ENCODE peak calls at places on chromosomes 4 and X, in six cellular contexts. P is IMR-90, O is transverse colon, Y is psoas muscle, G is SJCRH30, N is esophagus muscularis mucosa. Z is an unnamed sample. For H3K4me1 and H3K36me3, the result is how much of the 10 kb centered on the place peaks cover.

GRCh38 chrX:50814701-50815476 is 895 bp upstream of the SHROOM4 start:
- DNase-seq in G (no peak), N (no peak), Y (peak), P (peak), O (no peak), Z (no peak)

GRCh38 chr4:176781739-176782100 is 11.0 kb downstream of the VEGFC start:
- DNase-seq in P (no peak), O (no peak), G (no peak), Y (no peak), N (no peak), Z (no peak)

GRCh38 chrX:10972731-10973130 is 138.4 kb upstream of the HCCS start:
- DNase-seq in N (no peak), O (no peak), G (no peak), Y (no peak), P (peak), Z (no peak)

GRCh38 chrX:102765217-102765616 is 44.7 kb downstream of the GPRASP3 start:
- DNase-seq in G (no peak), P (peak), N (no peak), Y (peak), O (no peak), Z (no peak)

GRCh38 chr4:167873536-167873935 is 218.8 kb upstream of the ANXA10 start:
- DNase-seq in N (no peak), P (no peak), Y (no peak), G (no peak), O (no peak), Z (no peak)

GRCh38 chr4:4402966-4403365 is 16.1 kb downstream of the NSG1 start:
- DNase-seq in G (no peak), P (peak), N (no peak), O (no peak), Y (no peak), Z (no peak)

GRCh38 chr4:139223682-139224317 is 46.8 kb upstream of the ELF2 start:
- DNase-seq in Y (peak), O (no peak), N (no peak), G (peak), P (peak), Z (peak)

GRCh38 chr4:144820115-144820514 is 174.2 kb downstream of the HHIP start:
- DNase-seq in P (peak), N (no peak), Y (no peak), O (no peak), G (no peak), Z (no peak)

GRCh38 chrX:109911046-109911445 is 91.9 kb upstream of the TMEM164 start:
- DNase-seq in P (no peak), Y (no peak), N (no peak), O (no peak), G (peak), Z (peak)

GRCh38 chr4:10589308-10589707 is 95.3 kb downstream of the CLNK start:
- DNase-seq in N (no peak), P (no peak), Y (no peak), O (no peak), G (no peak), Z (no peak)

GRCh38 chr4:10590896-10591295 is 93.7 kb downstream of the CLNK start:
- DNase-seq in Y (no peak), G (no peak), N (no peak), O (no peak), P (peak), Z (no peak)

GRCh38 chr4:10587697-10588096 is 96.9 kb downstream of the CLNK start:
- DNase-seq in P (no peak), Y (no peak), N (no peak), O (no peak), G (peak), Z (no peak)

GRCh38 chr4:10587296-10587695 is 97.3 kb downstream of the CLNK start:
- DNase-seq in O (no peak), Y (no peak), N (no peak), P (no peak), G (no peak), Z (no peak)

DNA sequence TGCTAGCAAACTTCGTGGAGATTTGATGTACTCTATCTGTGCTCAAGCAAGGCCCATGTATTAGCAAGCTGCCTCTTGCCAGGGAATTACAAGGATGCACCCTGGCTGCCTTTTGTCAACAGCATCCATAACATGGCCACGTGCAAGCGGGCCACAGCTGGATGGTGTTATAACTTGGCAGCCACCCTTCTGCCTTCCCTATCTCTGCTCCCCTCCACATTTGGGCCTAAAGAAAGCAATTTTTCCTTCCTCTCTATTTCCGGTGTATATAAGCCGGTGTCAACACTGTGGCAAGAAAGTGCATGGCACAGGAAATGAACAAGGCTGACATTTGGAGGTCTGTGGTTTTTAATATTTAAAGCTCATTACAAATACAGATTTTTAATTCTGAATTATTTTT is 94.8 kb downstream of the CLNK start:
- DNase-seq in P (peak), N (no peak), O (no peak), Y (no peak), G (no peak), Z (no peak)
- H3K4me1 ChIP-seq in P (under half), N (under half), O (under half), Y (under half), G (under half), Z (under half)

GRCh38 chrX:107674480-107675364 is 46.4 kb downstream of the PRPS1 start:
- DNase-seq in O (peak), N (peak), P (no peak), G (no peak), Y (peak), Z (peak)
- H3K4me3 ChIP-seq in O (no peak), N (peak), P (no peak), G (no peak), Y (no peak), Z (no peak)

DNA sequence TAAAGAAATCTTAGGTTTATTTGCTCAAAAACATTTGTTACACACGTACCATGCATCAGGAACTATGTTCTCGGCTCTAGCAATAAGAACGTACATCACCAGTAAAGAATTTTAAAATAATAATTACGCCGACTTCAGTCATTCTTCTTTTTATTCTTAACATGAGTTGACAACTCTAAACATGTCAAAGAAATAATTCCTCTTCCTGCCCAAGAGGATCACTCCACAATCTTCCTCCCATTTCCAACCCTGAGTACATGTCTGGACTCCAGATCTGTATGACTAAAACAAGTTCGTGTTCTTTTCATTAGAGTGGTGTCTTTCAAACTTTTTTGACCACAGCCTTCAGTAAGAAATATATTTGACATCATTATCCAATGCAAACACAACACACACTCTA is 201.6 kb upstream of the GRIA3 start:
- DNase-seq in O (no peak), Y (no peak), P (no peak), N (no peak), G (no peak), Z (no peak)
- H3K36me3 ChIP-seq in O (under half), Y (under half), P (under half), N (under half), G (under half), Z (under half)

GRCh38 chr4:39022241-39022640 is 10.0 kb downstream of the TMEM156 start:
- DNase-seq in G (no peak), O (no peak), N (no peak), P (no peak), Y (no peak), Z (no peak)
- H3K4me1 ChIP-seq in G (under half), O (under half), N (under half), P (under half), Y (under half), Z (under half)

GRCh38 chrX:126551725-126552312 is 795 bp downstream of the DCAF12L1 start:
- DNase-seq in Y (no peak), G (no peak), P (no peak), O (no peak), N (no peak), Z (no peak)
- H3K4me3 ChIP-seq in Y (no peak), G (no peak), P (no peak), O (no peak), N (peak), Z (no peak)

GRCh38 chr4:87444741-87445140 is 22.4 kb downstream of the NUDT9 start:
- DNase-seq in Y (no peak), P (no peak), N (no peak), O (no peak), G (no peak), Z (no peak)

GRCh38 chr4:87445964-87446363 is 23.6 kb downstream of the NUDT9 start:
- DNase-seq in G (no peak), P (no peak), O (no peak), N (no peak), Y (no peak), Z (no peak)

DNA sequence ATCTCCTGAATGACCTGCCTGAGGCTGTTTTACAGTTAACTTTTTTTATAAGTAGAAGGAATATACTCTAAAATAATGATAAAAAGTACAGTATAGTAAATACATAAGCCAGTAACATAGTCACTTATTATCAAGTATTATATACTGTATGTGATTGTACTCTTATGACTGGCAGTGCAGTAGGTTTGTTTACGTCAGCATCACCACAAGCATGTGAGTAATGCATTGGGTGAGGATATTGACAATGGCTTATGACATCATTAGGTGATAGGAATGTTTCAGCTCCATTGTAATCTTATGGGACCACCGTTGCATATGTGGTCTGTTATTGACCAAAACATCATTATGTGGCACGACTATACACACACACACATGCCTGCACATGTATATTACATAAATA is 20.5 kb downstream of the NUDT9 start:
- DNase-seq in N (no peak), O (no peak), P (peak), G (no peak), Y (no peak), Z (no peak)
- H3K36me3 ChIP-seq in N (half or more), O (under half), P (under half), G (under half), Y (half or more), Z (under half)

GRCh38 chr4:147791341-147791740 is 59.5 kb downstream of the ARHGAP10 start:
- DNase-seq in O (no peak), P (no peak), Y (no peak), G (no peak), N (no peak), Z (no peak)
- H3K4me1 ChIP-seq in O (under half), P (under half), Y (half or more), G (under half), N (half or more), Z (under half)

GRCh38 chrX:125205084-125205917 is 114.4 kb upstream of the TEX13C start:
- DNase-seq in N (no peak), O (peak), Y (peak), G (no peak), P (no peak), Z (peak)
- H3K4me3 ChIP-seq in N (peak), O (peak), Y (peak), G (no peak), P (peak), Z (peak)

GRCh38 chrX:53605004-53605403 is 81.5 kb downstream of the HUWE1 start:
- DNase-seq in G (no peak), O (no peak), P (peak), N (no peak), Y (no peak), Z (no peak)

GRCh38 chrX:53606456-53606855 is 80.1 kb downstream of the HUWE1 start:
- DNase-seq in O (no peak), P (no peak), N (no peak), G (no peak), Y (no peak), Z (no peak)
- H3K36me3 ChIP-seq in O (under half), P (under half), N (half or more), G (under half), Y (half or more), Z (half or more)

Z was measured in HAP-1.